ENCODE peak calls at places on chromosome 19, in nine cellular contexts. R, B, I, X, O, U, W, Y and K are unnamed samples.

GRCh38 chr19:4327252-4327876 is 11.3 kb downstream of the STAP2 start:
- DNase-seq in B (peak), I (peak), U (peak), X (peak), W (peak), R (peak), Y (peak), O (peak), K (peak)

GRCh38 chr19:16457954-16458331 is 13.8 kb downstream of the EPS15L1 start:
- DNase-seq in Y (no peak), R (no peak), O (no peak), X (no peak), I (no peak), B (no peak), W (no peak), U (no peak), K (no peak)

GRCh38 chr19:30997222-30997621 is 352.0 kb downstream of the TSHZ3 start:
- DNase-seq in I (no peak), X (no peak), R (no peak), B (no peak), U (no peak), W (no peak), Y (no peak), O (no peak), K (no peak)

GRCh38 chr19:2274185-2274711 is 7.7 kb downstream of the PEAK3 start:
- DNase-seq in X (no peak), R (no peak), U (no peak), W (no peak), B (no peak), O (no peak), Y (no peak), I (no peak), K (no peak)

GRCh38 chr19:13784731-13785452 is 10.4 kb upstream of the ZSWIM4 start:
- DNase-seq in O (peak), X (peak), Y (no peak), W (peak), B (peak), I (peak), U (no peak), R (peak), K (peak)

GRCh38 chr19:19214892-19215291 is 3.1 kb downstream of the NCAN start:
- DNase-seq in X (peak), U (no peak), I (no peak), R (peak), B (no peak), Y (peak), W (peak), O (no peak), K (no peak)

GRCh38 chr19:5665781-5666513 is 14.4 kb downstream of the MICOS13 start:
- DNase-seq in X (peak), I (no peak), W (peak), O (no peak), U (no peak), Y (no peak), B (no peak), R (no peak), K (no peak)

GRCh38 chr19:22532388-22533310 is 101.5 kb upstream of the ZNF492 start:
- DNase-seq in U (no peak), I (no peak), Y (no peak), X (no peak), W (no peak), B (peak), O (peak), R (no peak), K (peak)

GRCh38 chr19:4284176-4284958 is 5.3 kb downstream of the SHD start:
- DNase-seq in I (no peak), Y (peak), W (peak), B (no peak), R (no peak), U (no peak), O (peak), X (no peak), K (no peak)

GRCh38 chr19:2761309-2761677 is 21.5 kb upstream of the SLC39A3 start:
- DNase-seq in R (no peak), Y (no peak), X (no peak), I (no peak), W (no peak), O (no peak), B (no peak), U (no peak), K (no peak)